ENCODE peak calls at places on chromosomes 5 and 9, in eight cellular contexts. E, S, F, P, T, V, H and K are unnamed samples.

GRCh38 chr9:6782378-6782777 is 24.6 kb downstream of the KDM4C start:
- DNase-seq in E (no peak), S (no peak), F (no peak), P (no peak), T (no peak), V (no peak), H (no peak), K (no peak)

GRCh38 chr9:119184265-119184936 is 184.8 kb downstream of the BRINP1 start:
- DNase-seq in E (no peak), S (no peak), F (no peak), P (no peak), T (no peak), V (no peak), H (no peak), K (no peak)

GRCh38 chr9:109014267-109015025 is 1.1 kb upstream of the CTNNAL1 start:
- DNase-seq in E (peak), S (no peak), F (peak), P (peak), T (peak), V (no peak), H (no peak), K (peak)

GRCh38 chr5:37900692-37901091 is 60.9 kb upstream of the GDNF start:
- DNase-seq in E (peak), S (peak), F (peak), P (peak), T (peak), V (no peak), H (peak), K (peak)

GRCh38 chr5:171495122-171495700 is 75.8 kb downstream of the FGF18 start:
- DNase-seq in E (no peak), S (no peak), F (no peak), P (no peak), T (peak), V (no peak), H (no peak), K (no peak)

GRCh38 chr5:172117977-172118701 is 69.9 kb downstream of the STK10 start:
- DNase-seq in E (no peak), S (no peak), F (peak), P (no peak), T (no peak), V (no peak), H (no peak), K (no peak)

GRCh38 chr9:98081477-98082219 is 25.1 kb downstream of the NANS start:
- DNase-seq in E (peak), S (peak), F (no peak), P (peak), T (peak), V (no peak), H (no peak), K (no peak)

GRCh38 chr9:116550728-116551436 is 136.2 kb upstream of the TRIM32 start:
- DNase-seq in E (no peak), S (peak), F (peak), P (peak), T (peak), V (no peak), H (peak), K (no peak)

GRCh38 chr9:81083062-81083461 is 606.3 kb downstream of the TLE1 start:
- DNase-seq in E (no peak), S (no peak), F (no peak), P (peak), T (peak), V (no peak), H (no peak), K (peak)
- TF ChIP-seq CTCF in E (peak), S (no peak), F (peak), P (no peak), T (peak), V (no peak), H (no peak), K (peak)

GRCh38 chr5:93252165-93252564 is 328.9 kb downstream of the NR2F1-AS1 start:
- DNase-seq in E (no peak), S (no peak), F (no peak), P (no peak), T (peak), V (no peak), H (no peak), K (no peak)
- TF ChIP-seq CTCF in E (peak), S (no peak), F (no peak), P (no peak), T (no peak), V (no peak), H (no peak), K (peak)

GRCh38 chr5:138453630-138454029 is 11.6 kb upstream of the EGR1 start:
- DNase-seq in E (no peak), S (no peak), F (no peak), P (no peak), T (no peak), V (no peak), H (peak), K (no peak)
- TF ChIP-seq CTCF in E (no peak), S (no peak), F (no peak), P (no peak), T (no peak), V (no peak), H (no peak), K (no peak)

GRCh38 chr5:75584641-75585040 is 26.6 kb upstream of the ANKDD1B start:
- DNase-seq in E (peak), S (no peak), F (no peak), P (peak), T (peak), V (no peak), H (no peak), K (no peak)
- TF ChIP-seq CTCF in E (peak), S (no peak), F (no peak), P (peak), T (peak), V (no peak), H (no peak), K (peak)

DNA sequence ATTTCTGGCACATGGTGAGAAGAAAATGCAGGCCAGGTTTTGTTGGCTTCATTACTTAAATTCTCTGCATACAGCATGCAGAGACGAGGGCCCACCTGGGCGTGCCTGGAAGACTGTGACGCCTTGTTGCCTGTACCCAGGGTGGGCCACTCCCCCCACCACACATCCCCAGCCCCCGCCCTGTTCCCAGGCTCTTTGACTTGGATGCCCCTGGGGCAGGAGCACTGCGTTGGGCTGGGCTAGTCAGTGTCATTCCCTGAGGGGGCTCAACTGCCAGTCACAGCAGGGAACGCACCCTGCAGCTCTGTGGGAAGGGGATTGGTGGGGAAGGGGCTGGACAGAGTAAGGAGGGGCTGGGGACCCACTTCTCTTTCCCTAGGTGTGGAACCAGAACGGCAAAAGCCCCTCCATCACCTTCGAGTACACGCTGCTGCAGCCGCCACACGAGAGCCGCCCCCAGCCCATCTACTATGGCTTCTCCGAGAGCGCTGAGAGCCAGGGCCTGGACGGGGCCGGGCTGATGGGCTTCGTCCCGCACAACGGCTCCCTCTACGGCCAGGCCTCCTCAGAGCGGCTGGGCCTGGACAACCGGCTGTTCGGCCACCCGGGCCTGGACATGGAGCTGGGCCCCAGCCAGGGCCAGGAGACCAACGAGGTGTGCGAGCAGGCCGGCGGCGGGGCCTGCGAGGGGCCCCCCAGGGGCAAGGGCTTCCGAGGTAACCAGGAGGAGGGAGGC is 19.6 kb downstream of the ADAMTSL2 start:
- DNase-seq in E (no peak), S (no peak), F (no peak), P (no peak), T (no peak), V (no peak), H (no peak), K (peak)
- TF ChIP-seq CTCF in E (no peak), S (no peak), F (no peak), P (no peak), T (no peak), V (no peak), H (no peak), K (no peak)

GRCh38 chr5:54965806-54966205 is 19.6 kb downstream of the ESM1 start:
- DNase-seq in E (no peak), S (no peak), F (no peak), P (no peak), T (peak), V (no peak), H (no peak), K (no peak)

GRCh38 chr5:54964405-54964804 is 21.0 kb downstream of the ESM1 start:
- DNase-seq in E (no peak), S (no peak), F (no peak), P (no peak), T (no peak), V (no peak), H (no peak), K (no peak)

GRCh38 chr5:54956922-54957321 is 28.5 kb downstream of the ESM1 start:
- DNase-seq in E (no peak), S (no peak), F (peak), P (no peak), T (no peak), V (no peak), H (no peak), K (no peak)

DNA sequence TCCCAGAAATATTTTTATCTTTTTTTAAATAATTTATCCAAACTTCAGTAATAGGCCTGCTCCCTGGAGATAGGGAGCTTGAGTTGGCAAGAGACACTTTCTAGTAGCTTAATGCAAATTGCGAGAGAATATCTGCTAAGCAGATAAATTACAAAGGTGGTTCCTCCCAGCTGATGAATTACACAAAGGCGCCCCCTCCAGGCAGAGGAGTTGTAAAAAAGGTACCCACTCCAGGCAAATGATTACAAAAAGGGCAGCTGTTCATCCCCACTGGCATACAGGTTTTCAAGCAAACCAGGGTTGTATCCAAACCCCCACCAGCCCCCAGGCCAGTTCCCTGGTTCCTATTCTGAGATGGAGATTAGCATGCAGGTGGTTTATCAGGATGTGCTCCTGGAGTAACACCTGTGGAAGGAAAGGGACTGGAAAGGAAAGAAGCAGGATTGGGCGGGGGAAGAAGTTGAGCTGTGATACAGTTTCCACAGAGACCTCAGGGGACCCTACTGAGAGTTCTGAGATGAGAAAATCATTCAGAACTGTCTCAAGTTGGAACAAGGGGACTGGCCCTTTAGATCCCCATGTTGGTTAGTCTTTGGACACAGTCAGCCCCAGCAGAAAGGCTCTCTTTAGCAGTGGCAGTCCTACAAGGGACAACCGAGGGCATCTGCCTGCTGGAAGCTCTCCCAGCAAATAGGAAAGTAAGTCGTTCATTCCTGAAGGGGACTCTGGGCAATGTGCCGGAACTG is 25.5 kb downstream of the ESM1 start:
- DNase-seq in E (peak), S (no peak), F (no peak), P (peak), T (peak), V (peak), H (no peak), K (peak)
- TF ChIP-seq CTCF in E (peak), S (no peak), F (peak), P (peak), T (peak), V (no peak), H (no peak), K (peak)

DNA sequence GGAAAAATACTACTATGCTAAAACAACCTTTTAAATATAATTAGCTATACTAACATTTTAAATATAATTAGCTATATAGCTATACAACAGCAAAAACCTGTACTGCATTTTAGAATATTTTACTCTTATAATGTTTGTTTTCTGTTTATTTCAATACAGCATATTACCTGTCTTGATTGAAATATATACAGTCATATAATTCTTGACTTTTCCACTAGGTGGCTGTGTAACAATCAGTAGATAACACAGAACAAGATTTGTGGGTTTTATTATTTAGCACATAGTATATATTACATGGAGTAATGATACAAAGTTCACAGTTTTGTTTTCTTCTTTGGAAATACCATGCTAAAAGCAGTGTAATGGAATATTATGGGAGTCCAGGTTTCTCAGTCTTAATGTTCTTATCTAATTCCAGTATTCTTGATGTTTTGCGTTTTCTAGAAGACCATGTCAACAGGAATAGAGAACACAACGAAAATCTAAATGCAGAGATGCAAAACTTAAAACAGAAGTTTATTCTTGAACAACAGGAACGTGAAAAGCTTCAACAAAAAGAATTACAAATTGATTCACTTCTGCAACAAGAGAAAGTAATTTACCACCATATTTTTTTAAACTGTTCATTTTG is 13.3 kb downstream of the HMMR start:
- DNase-seq in E (peak), S (peak), F (peak), P (peak), T (peak), V (no peak), H (no peak), K (no peak)
- TF ChIP-seq CTCF in E (no peak), S (peak), F (peak), P (peak), T (peak), V (no peak), H (peak), K (peak)

GRCh38 chr9:68454579-68455334 is 85.9 kb downstream of the TMEM252 start:
- DNase-seq in E (no peak), S (no peak), F (no peak), P (no peak), T (no peak), V (no peak), H (no peak), K (no peak)
- TF ChIP-seq CTCF in E (no peak), S (no peak), F (no peak), P (no peak), T (no peak), V (no peak), H (no peak), K (no peak)

DNA sequence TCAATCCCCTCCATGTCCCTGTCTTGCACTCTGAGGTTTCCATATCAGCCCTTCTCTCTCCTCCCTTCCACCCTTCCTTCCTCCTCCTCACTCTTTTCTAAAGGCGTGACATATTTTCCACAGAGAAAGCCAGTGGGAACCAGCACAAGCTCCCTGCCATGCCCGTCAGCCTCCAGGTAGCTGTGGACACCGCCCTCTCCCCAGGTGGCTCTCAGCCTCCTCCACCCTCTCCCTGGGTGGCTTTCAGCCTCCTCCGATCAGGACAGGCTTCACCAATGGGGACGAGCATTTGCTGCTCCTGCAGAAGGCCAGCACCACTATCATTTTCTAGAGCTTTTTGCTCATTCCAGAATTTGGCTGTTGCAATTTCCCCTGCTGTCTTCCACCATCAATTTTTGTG is 236.6 kb downstream of the GADD45G start:
- DNase-seq in E (no peak), S (no peak), F (no peak), P (no peak), T (no peak), V (no peak), H (no peak), K (peak)
- TF ChIP-seq CTCF in E (no peak), S (no peak), F (no peak), P (no peak), T (no peak), V (no peak), H (no peak), K (no peak)